ENCODE peak calls at places on chromosome 7, in ten cellular contexts. One of them, this sample, is unnamed.

GRCh38 chr7:126700807-126701604 is 551.7 kb downstream of the GRM8 start:
- DNase-seq in activated T-cell treated with anti-CD3 and anti-CD28 coated beads for 24 hours: peak
- DNase-seq in bronchial epithelial cell: peak
- DNase-seq in stimulated activated CD4-positive, alpha-beta T cell treated with anti-CD3 and anti-CD28 coated beads, Interleukin-1b, Interleukin-23, amount 100 ng/mL, for 24 hours: no peak
- DNase-seq in fibroblast of villous mesenchyme: peak
- DNase-seq in GM20000: peak
- DNase-seq in DMS 273 treated with DMSO at 0.1 percent for 48 hours: no peak
- DNase-seq in anterior cingulate cortex: no peak
- DNase-seq in stimulated activated CD8-positive, alpha-beta memory T cell treated with anti-CD3 and anti-CD28 coated beads, Interleukin-12 subunit alpha, Interleukin-12 subunit beta, amount 100 ng/mL, for 4 hours: no peak
- DNase-seq in NCI-H1092: peak
- DNase-seq in this sample: no peak

GRCh38 chr7:98643232-98643985 is 26.3 kb downstream of the NPTX2 start:
- DNase-seq in activated T-cell treated with anti-CD3 and anti-CD28 coated beads for 24 hours: no peak
- DNase-seq in bronchial epithelial cell: no peak
- DNase-seq in stimulated activated CD4-positive, alpha-beta T cell treated with anti-CD3 and anti-CD28 coated beads, Interleukin-1b, Interleukin-23, amount 100 ng/mL, for 24 hours: no peak
- DNase-seq in fibroblast of villous mesenchyme: no peak
- DNase-seq in GM20000: no peak
- DNase-seq in DMS 273 treated with DMSO at 0.1 percent for 48 hours: no peak
- DNase-seq in anterior cingulate cortex: no peak
- DNase-seq in stimulated activated CD8-positive, alpha-beta memory T cell treated with anti-CD3 and anti-CD28 coated beads, Interleukin-12 subunit alpha, Interleukin-12 subunit beta, amount 100 ng/mL, for 4 hours: no peak
- DNase-seq in NCI-H1092: no peak
- DNase-seq in this sample: no peak

GRCh38 chr7:137146012-137146455 is 197.5 kb downstream of the PTN start:
- DNase-seq in activated T-cell treated with anti-CD3 and anti-CD28 coated beads for 24 hours: no peak
- DNase-seq in bronchial epithelial cell: peak
- DNase-seq in stimulated activated CD4-positive, alpha-beta T cell treated with anti-CD3 and anti-CD28 coated beads, Interleukin-1b, Interleukin-23, amount 100 ng/mL, for 24 hours: no peak
- DNase-seq in fibroblast of villous mesenchyme: peak
- DNase-seq in GM20000: no peak
- DNase-seq in DMS 273 treated with DMSO at 0.1 percent for 48 hours: no peak
- DNase-seq in anterior cingulate cortex: no peak
- DNase-seq in stimulated activated CD8-positive, alpha-beta memory T cell treated with anti-CD3 and anti-CD28 coated beads, Interleukin-12 subunit alpha, Interleukin-12 subunit beta, amount 100 ng/mL, for 4 hours: no peak
- DNase-seq in NCI-H1092: no peak
- DNase-seq in this sample: no peak

GRCh38 chr7:79436378-79436777 is 17.1 kb downstream of the MAGI2 start:
- DNase-seq in activated T-cell treated with anti-CD3 and anti-CD28 coated beads for 24 hours: no peak
- DNase-seq in bronchial epithelial cell: peak
- DNase-seq in stimulated activated CD4-positive, alpha-beta T cell treated with anti-CD3 and anti-CD28 coated beads, Interleukin-1b, Interleukin-23, amount 100 ng/mL, for 24 hours: no peak
- DNase-seq in fibroblast of villous mesenchyme: peak
- DNase-seq in GM20000: no peak
- DNase-seq in DMS 273 treated with DMSO at 0.1 percent for 48 hours: no peak
- DNase-seq in anterior cingulate cortex: no peak
- DNase-seq in stimulated activated CD8-positive, alpha-beta memory T cell treated with anti-CD3 and anti-CD28 coated beads, Interleukin-12 subunit alpha, Interleukin-12 subunit beta, amount 100 ng/mL, for 4 hours: no peak
- DNase-seq in NCI-H1092: no peak
- DNase-seq in this sample: no peak

GRCh38 chr7:146115665-146116451 is 743 bp upstream of the CNTNAP2 start:
- DNase-seq in activated T-cell treated with anti-CD3 and anti-CD28 coated beads for 24 hours: no peak
- DNase-seq in bronchial epithelial cell: peak
- DNase-seq in stimulated activated CD4-positive, alpha-beta T cell treated with anti-CD3 and anti-CD28 coated beads, Interleukin-1b, Interleukin-23, amount 100 ng/mL, for 24 hours: no peak
- DNase-seq in fibroblast of villous mesenchyme: peak
- DNase-seq in GM20000: peak
- DNase-seq in DMS 273 treated with DMSO at 0.1 percent for 48 hours: peak
- DNase-seq in anterior cingulate cortex: no peak
- DNase-seq in stimulated activated CD8-positive, alpha-beta memory T cell treated with anti-CD3 and anti-CD28 coated beads, Interleukin-12 subunit alpha, Interleukin-12 subunit beta, amount 100 ng/mL, for 4 hours: no peak
- DNase-seq in NCI-H1092: peak
- DNase-seq in this sample: no peak

GRCh38 chr7:75699993-75700392 is 38.7 kb downstream of the HIP1 start:
- DNase-seq in activated T-cell treated with anti-CD3 and anti-CD28 coated beads for 24 hours: no peak
- DNase-seq in bronchial epithelial cell: no peak
- DNase-seq in stimulated activated CD4-positive, alpha-beta T cell treated with anti-CD3 and anti-CD28 coated beads, Interleukin-1b, Interleukin-23, amount 100 ng/mL, for 24 hours: no peak
- DNase-seq in fibroblast of villous mesenchyme: no peak
- DNase-seq in GM20000: no peak
- DNase-seq in DMS 273 treated with DMSO at 0.1 percent for 48 hours: no peak
- DNase-seq in anterior cingulate cortex: no peak
- DNase-seq in stimulated activated CD8-positive, alpha-beta memory T cell treated with anti-CD3 and anti-CD28 coated beads, Interleukin-12 subunit alpha, Interleukin-12 subunit beta, amount 100 ng/mL, for 4 hours: no peak
- DNase-seq in NCI-H1092: no peak
- DNase-seq in this sample: no peak

GRCh38 chr7:5450549-5451327 is 27.1 kb upstream of the TNRC18 start:
- DNase-seq in activated T-cell treated with anti-CD3 and anti-CD28 coated beads for 24 hours: peak
- DNase-seq in bronchial epithelial cell: peak
- DNase-seq in stimulated activated CD4-positive, alpha-beta T cell treated with anti-CD3 and anti-CD28 coated beads, Interleukin-1b, Interleukin-23, amount 100 ng/mL, for 24 hours: no peak
- DNase-seq in fibroblast of villous mesenchyme: peak
- DNase-seq in GM20000: peak
- DNase-seq in DMS 273 treated with DMSO at 0.1 percent for 48 hours: peak
- DNase-seq in anterior cingulate cortex: no peak
- DNase-seq in stimulated activated CD8-positive, alpha-beta memory T cell treated with anti-CD3 and anti-CD28 coated beads, Interleukin-12 subunit alpha, Interleukin-12 subunit beta, amount 100 ng/mL, for 4 hours: no peak
- DNase-seq in NCI-H1092: peak
- DNase-seq in this sample: no peak

GRCh38 chr7:69800495-69800894 is 202.2 kb downstream of the AUTS2 start:
- DNase-seq in activated T-cell treated with anti-CD3 and anti-CD28 coated beads for 24 hours: no peak
- DNase-seq in bronchial epithelial cell: no peak
- DNase-seq in stimulated activated CD4-positive, alpha-beta T cell treated with anti-CD3 and anti-CD28 coated beads, Interleukin-1b, Interleukin-23, amount 100 ng/mL, for 24 hours: no peak
- DNase-seq in fibroblast of villous mesenchyme: no peak
- DNase-seq in GM20000: no peak
- DNase-seq in DMS 273 treated with DMSO at 0.1 percent for 48 hours: no peak
- DNase-seq in anterior cingulate cortex: no peak
- DNase-seq in stimulated activated CD8-positive, alpha-beta memory T cell treated with anti-CD3 and anti-CD28 coated beads, Interleukin-12 subunit alpha, Interleukin-12 subunit beta, amount 100 ng/mL, for 4 hours: no peak
- DNase-seq in NCI-H1092: no peak
- DNase-seq in this sample: no peak

GRCh38 chr7:142391191-142391992 is 133.5 kb upstream of the PRSS58 start:
- DNase-seq in activated T-cell treated with anti-CD3 and anti-CD28 coated beads for 24 hours: peak
- DNase-seq in bronchial epithelial cell: no peak
- DNase-seq in stimulated activated CD4-positive, alpha-beta T cell treated with anti-CD3 and anti-CD28 coated beads, Interleukin-1b, Interleukin-23, amount 100 ng/mL, for 24 hours: no peak
- DNase-seq in fibroblast of villous mesenchyme: peak
- DNase-seq in GM20000: no peak
- DNase-seq in DMS 273 treated with DMSO at 0.1 percent for 48 hours: no peak
- DNase-seq in anterior cingulate cortex: no peak
- DNase-seq in stimulated activated CD8-positive, alpha-beta memory T cell treated with anti-CD3 and anti-CD28 coated beads, Interleukin-12 subunit alpha, Interleukin-12 subunit beta, amount 100 ng/mL, for 4 hours: no peak
- DNase-seq in NCI-H1092: no peak
- DNase-seq in this sample: no peak

GRCh38 chr7:24750441-24751055 is 6.7 kb downstream of the GSDME start:
- DNase-seq in activated T-cell treated with anti-CD3 and anti-CD28 coated beads for 24 hours: no peak
- DNase-seq in bronchial epithelial cell: no peak
- DNase-seq in stimulated activated CD4-positive, alpha-beta T cell treated with anti-CD3 and anti-CD28 coated beads, Interleukin-1b, Interleukin-23, amount 100 ng/mL, for 24 hours: no peak
- DNase-seq in fibroblast of villous mesenchyme: no peak
- DNase-seq in GM20000: no peak
- DNase-seq in DMS 273 treated with DMSO at 0.1 percent for 48 hours: no peak
- DNase-seq in anterior cingulate cortex: no peak
- DNase-seq in stimulated activated CD8-positive, alpha-beta memory T cell treated with anti-CD3 and anti-CD28 coated beads, Interleukin-12 subunit alpha, Interleukin-12 subunit beta, amount 100 ng/mL, for 4 hours: no peak
- DNase-seq in NCI-H1092: no peak
- DNase-seq in this sample: no peak

GRCh38 chr7:133649593-133649992 is 396.7 kb downstream of the EXOC4 start:
- DNase-seq in activated T-cell treated with anti-CD3 and anti-CD28 coated beads for 24 hours: no peak
- DNase-seq in bronchial epithelial cell: no peak
- DNase-seq in stimulated activated CD4-positive, alpha-beta T cell treated with anti-CD3 and anti-CD28 coated beads, Interleukin-1b, Interleukin-23, amount 100 ng/mL, for 24 hours: no peak
- DNase-seq in fibroblast of villous mesenchyme: no peak
- DNase-seq in GM20000: no peak
- DNase-seq in DMS 273 treated with DMSO at 0.1 percent for 48 hours: no peak
- DNase-seq in anterior cingulate cortex: no peak
- DNase-seq in stimulated activated CD8-positive, alpha-beta memory T cell treated with anti-CD3 and anti-CD28 coated beads, Interleukin-12 subunit alpha, Interleukin-12 subunit beta, amount 100 ng/mL, for 4 hours: no peak
- DNase-seq in NCI-H1092: no peak
- DNase-seq in this sample: no peak

GRCh38 chr7:103150192-103150591 is 1.3 kb upstream of the NAPEPLD start:
- DNase-seq in activated T-cell treated with anti-CD3 and anti-CD28 coated beads for 24 hours: no peak
- DNase-seq in bronchial epithelial cell: peak
- DNase-seq in stimulated activated CD4-positive, alpha-beta T cell treated with anti-CD3 and anti-CD28 coated beads, Interleukin-1b, Interleukin-23, amount 100 ng/mL, for 24 hours: no peak
- DNase-seq in fibroblast of villous mesenchyme: no peak
- DNase-seq in GM20000: no peak
- DNase-seq in DMS 273 treated with DMSO at 0.1 percent for 48 hours: no peak
- DNase-seq in anterior cingulate cortex: no peak
- DNase-seq in stimulated activated CD8-positive, alpha-beta memory T cell treated with anti-CD3 and anti-CD28 coated beads, Interleukin-12 subunit alpha, Interleukin-12 subunit beta, amount 100 ng/mL, for 4 hours: no peak
- DNase-seq in NCI-H1092: no peak
- DNase-seq in this sample: no peak